ENCODE peak calls at places on chromosomes 2 and 18, in seven cellular contexts. N, Y, K, S, V, Z and B are unnamed samples.
A peak's percentile ranks its signal among the peaks of the same experiment; 100 is the strongest.

GRCh38 chr2:111663471-111663951 is 220.5 kb downstream of the ANAPC1 start:
- DNase-seq in N (no peak), V (no peak), K (peak; percentile 25), Z (peak; percentile 39), S (no peak), Y (no peak), B (no peak)

GRCh38 chr2:71864085-71864484 is 283.6 kb downstream of the CYP26B1 start:
- DNase-seq in N (no peak), S (no peak), V (peak; percentile 63), Y (no peak), Z (no peak), K (no peak), B (no peak)

GRCh38 chr2:121529439-121530209 is 1.1 kb upstream of the RNU4ATAC start:
- DNase-seq in K (peak; percentile 69), S (peak; percentile 71), N (peak; percentile 51), Z (peak; percentile 83), Y (peak; percentile 30), V (no peak), B (peak; percentile 78)

GRCh38 chr18:23884712-23885375 is 129.7 kb upstream of the TTC39C start:
- DNase-seq in K (no peak), Y (peak; percentile 51), N (no peak), S (no peak), V (no peak), Z (peak; percentile 75), B (no peak)

GRCh38 chr18:63982361-63982760 is 12.5 kb downstream of the SERPINB8 start:
- DNase-seq in Y (no peak), Z (no peak), V (no peak), S (no peak), K (no peak), N (no peak), B (no peak)

GRCh38 chr2:167052825-167053224 is 164.5 kb downstream of the XIRP2 start:
- DNase-seq in V (no peak), S (no peak), Y (no peak), Z (peak; percentile 20), N (peak; percentile 10), K (peak; percentile 18), B (no peak)

GRCh38 chr2:161766334-161766733 is 142.1 kb downstream of the SLC4A10 start:
- DNase-seq in N (no peak), Z (peak; percentile 21), Y (peak; percentile 6), V (no peak), K (no peak), S (no peak), B (no peak)

GRCh38 chr18:75524852-75525251 is 97.3 kb upstream of the SMIM21 start:
- DNase-seq in Z (no peak), Y (no peak), V (no peak), S (no peak), N (no peak), K (no peak), B (no peak)

GRCh38 chr2:43759195-43759594 is 14.6 kb upstream of the DYNC2LI1 start:
- DNase-seq in V (no peak), S (no peak), Z (no peak), Y (peak; percentile 13), K (peak; percentile 56), N (peak; percentile 16), B (no peak)

GRCh38 chr2:33242845-33243244 is 233.6 kb upstream of the RASGRP3 start:
- DNase-seq in V (no peak), Z (no peak), S (no peak), Y (no peak), N (peak; percentile 15), K (peak; percentile 64), B (no peak)